ENCODE peak calls at places on chromosome 16, in nine cellular contexts. W is AG04450; G is naive thymus-derived CD8-positive, alpha-beta T cell; L is OCI-M1; X is esophagus squamous epithelium; O is CD4-positive, alpha-beta T cell; T is A172; F is A673; Z is cardiac fibroblast. R is an unnamed sample.
A peak's percentile ranks its signal among the peaks of the same experiment; 100 is the strongest.

GRCh38 chr16:67163164-67163902 is 1.2 kb upstream of the HSF4 start:
- DNase-seq in W (no peak), F (no peak), G (no peak), X (no peak), L (no peak), Z (peak; percentile 62), T (no peak), O (no peak), R (no peak)

GRCh38 chr16:25512041-25512440 is 179.7 kb upstream of the HS3ST4 start:
- DNase-seq in W (no peak), Z (no peak), G (no peak), O (no peak), X (no peak), L (no peak), F (no peak), T (no peak), R (no peak)

GRCh38 chr16:51193879-51194278 is 42.8 kb upstream of the SALL1 start:
- DNase-seq in L (no peak), F (no peak), T (no peak), Z (no peak), O (no peak), G (no peak), X (no peak), W (no peak), R (no peak)

GRCh38 chr16:48617711-48618148 is 7.8 kb upstream of the N4BP1 start:
- DNase-seq in T (peak; percentile 51), L (no peak), X (no peak), Z (peak; percentile 72), W (no peak), O (no peak), G (no peak), F (peak; percentile 76), R (no peak)

GRCh38 chr16:13316008-13316407 is 414.6 kb downstream of the SHISA9 start:
- DNase-seq in L (no peak), F (no peak), Z (no peak), G (no peak), T (peak; percentile 95), O (no peak), W (no peak), X (no peak), R (peak; percentile 97)

GRCh38 chr16:11799509-11800384 is 2.7 kb upstream of the ZC3H7A start:
- DNase-seq in W (no peak), L (no peak), Z (no peak), O (peak; percentile 12), T (no peak), X (no peak), G (peak; percentile 35), F (no peak), R (no peak)

GRCh38 chr16:20393801-20394637 is 10.5 kb downstream of the PDILT start:
- DNase-seq in L (no peak), F (no peak), W (no peak), O (no peak), G (no peak), Z (no peak), X (no peak), T (no peak), R (no peak)

GRCh38 chr16:68311316-68311620 is 449 bp downstream of the PRMT7 start:
- DNase-seq in G (no peak), W (no peak), L (peak; percentile 75), F (no peak), X (no peak), Z (no peak), T (peak; percentile 35), O (peak; percentile 50), R (no peak)

GRCh38 chr16:592518-593306 is 2.8 kb downstream of the RAB40C start:
- DNase-seq in O (no peak), X (no peak), Z (peak; percentile 26), W (no peak), T (no peak), G (no peak), L (no peak), F (no peak), R (no peak)

GRCh38 chr16:72108353-72109102 is 14.9 kb downstream of the DHX38 start:
- DNase-seq in L (no peak), X (no peak), Z (no peak), G (no peak), O (no peak), T (no peak), F (no peak), W (no peak), R (no peak)

GRCh38 chr16:59192551-59193199 is 458.6 kb upstream of the GOT2 start:
- DNase-seq in O (no peak), X (no peak), F (peak; percentile 55), T (no peak), L (peak; percentile 70), G (no peak), W (no peak), Z (peak; percentile 31), R (peak; percentile 5)

GRCh38 chr16:9123871-9124270 is 32.4 kb downstream of the HAPSTR1 start:
- DNase-seq in L (no peak), X (no peak), W (no peak), O (no peak), F (peak; percentile 30), T (peak; percentile 88), Z (peak; percentile 22), G (no peak), R (peak; percentile 41)

GRCh38 chr16:72104905-72105304 is 11.3 kb downstream of the DHX38 start:
- DNase-seq in G (no peak), W (no peak), O (no peak), T (no peak), F (no peak), X (no peak), L (no peak), Z (no peak), R (no peak)

GRCh38 chr16:1197237-1197866 is 27.7 kb downstream of the TPSG1 start:
- DNase-seq in L (no peak), G (no peak), X (no peak), W (no peak), O (no peak), T (no peak), F (no peak), Z (no peak), R (no peak)

GRCh38 chr16:49478107-49478506 is 104.5 kb downstream of the C16orf78 start:
- DNase-seq in W (no peak), F (no peak), Z (no peak), L (no peak), G (no peak), T (no peak), O (no peak), X (no peak), R (no peak)

GRCh38 chr16:77946834-77947233 is 75.5 kb upstream of the CLEC3A start:
- DNase-seq in X (no peak), Z (no peak), G (no peak), L (no peak), O (no peak), F (no peak), W (no peak), T (no peak), R (no peak)

GRCh38 chr16:48556913-48557351 is 53.0 kb downstream of the N4BP1 start:
- DNase-seq in W (peak; percentile 49), O (no peak), X (no peak), F (no peak), Z (peak; percentile 88), T (peak; percentile 47), L (peak; percentile 10), G (no peak), R (peak; percentile 70)

GRCh38 chr16:81641403-81642106 is 137.5 kb upstream of the PLCG2 start:
- DNase-seq in G (no peak), L (no peak), X (no peak), T (no peak), Z (no peak), W (no peak), O (no peak), F (no peak), R (no peak)

GRCh38 chr16:87733190-87733589 is 32.6 kb downstream of the KLHDC4 start:
- DNase-seq in G (no peak), T (no peak), L (no peak), W (no peak), Z (no peak), F (no peak), X (no peak), O (peak; percentile 12), R (no peak)

GRCh38 chr16:88905563-88905962 is 39.1 kb upstream of the PABPN1L start:
- DNase-seq in X (no peak), W (no peak), G (no peak), T (no peak), O (no peak), L (peak; percentile 45), F (peak; percentile 26), Z (no peak), R (no peak)

GRCh38 chr16:46747777-46748651 is at the start of gene MYLK3:
- DNase-seq in G (no peak), O (no peak), Z (no peak), T (no peak), W (no peak), F (no peak), X (no peak), L (no peak), R (no peak)

GRCh38 chr16:82625066-82625968 is 1.5 kb upstream of the CDH13 start:
- DNase-seq in F (no peak), Z (peak; percentile 35), X (no peak), L (no peak), W (no peak), G (no peak), O (no peak), T (peak; percentile 66), R (peak; percentile 61)

GRCh38 chr16:379183-379960 is 2.4 kb downstream of the PGAP6 start:
- DNase-seq in L (no peak), F (no peak), W (no peak), O (no peak), T (no peak), X (no peak), Z (no peak), G (no peak), R (no peak)

GRCh38 chr16:64440421-64440831 is 681.4 kb downstream of the CDH11 start:
- DNase-seq in T (peak; percentile 76), L (no peak), G (no peak), O (no peak), Z (peak; percentile 98), X (no peak), W (peak; percentile 90), F (no peak), R (peak; percentile 94)

GRCh38 chr16:57061084-57061905 is 31.1 kb upstream of the CPNE2 start:
- DNase-seq in F (peak; percentile 9), X (no peak), O (no peak), T (peak; percentile 64), Z (peak; percentile 70), W (no peak), L (no peak), G (no peak), R (peak; percentile 73)

GRCh38 chr16:88382491-88383400 is at the start of gene ZNF469:
- DNase-seq in X (no peak), L (no peak), Z (peak; percentile 24), T (peak; percentile 13), O (no peak), G (no peak), F (no peak), W (no peak), R (no peak)

GRCh38 chr16:72473631-72474030 is 301.7 kb upstream of the PMFBP1 start:
- DNase-seq in L (no peak), T (no peak), G (no peak), Z (no peak), F (no peak), X (no peak), O (no peak), W (no peak), R (no peak)

GRCh38 chr16:57045694-57046381 is 46.5 kb upstream of the CPNE2 start:
- DNase-seq in F (peak; percentile 31), T (no peak), O (peak; percentile 24), W (peak; percentile 26), Z (peak; percentile 80), G (peak; percentile 58), L (no peak), X (peak; percentile 24), R (no peak)

GRCh38 chr16:17396762-17397498 is 73.8 kb downstream of the XYLT1 start:
- DNase-seq in T (no peak), L (peak; percentile 3), X (no peak), O (peak; percentile 30), G (peak; percentile 50), Z (peak; percentile 70), W (no peak), F (no peak), R (no peak)

GRCh38 chr16:12548270-12548983 is 255.3 kb downstream of the CPPED1 start:
- DNase-seq in T (no peak), W (no peak), X (no peak), G (no peak), O (no peak), L (no peak), F (no peak), Z (no peak), R (no peak)

GRCh38 chr16:17565605-17566004 is 94.8 kb upstream of the XYLT1 start:
- DNase-seq in W (no peak), Z (no peak), T (no peak), G (no peak), X (no peak), O (no peak), L (no peak), F (no peak), R (no peak)

R was measured in HT1080.